ENCODE peak calls at places on chromosomes 5 and 9, in ten cellular contexts. T is sigmoid colon, J is suprapubic skin, U is K562, P is Panc1, D is HepG2, K is GM12891, V is transverse colon, W is endothelial cell of umbilical vein, N is HCT116. Z is an unnamed sample.

GRCh38 chr9:136260521-136260920 is 14.9 kb upstream of the QSOX2 start:
- DNase-seq in W (no peak), T (no peak), V (no peak), U (no peak), N (no peak), K (no peak), J (no peak), D (no peak), P (no peak), Z (no peak)

GRCh38 chr9:24498632-24499031 is 47.1 kb downstream of the IZUMO3 start:
- DNase-seq in W (no peak), D (no peak), T (no peak), K (no peak), P (no peak), V (no peak), U (no peak), J (no peak), N (no peak), Z (no peak)

GRCh38 chr5:98772415-98773213 is 849 bp upstream of the RGMB start:
- DNase-seq in K (peak), W (peak), D (peak), J (peak), P (no peak), U (no peak), N (peak), T (peak), V (peak), Z (peak)

GRCh38 chr9:124781967-124782660 is 5.2 kb downstream of the OLFML2A start:
- DNase-seq in W (no peak), U (no peak), P (no peak), V (peak), D (no peak), N (no peak), T (peak), K (no peak), J (peak), Z (no peak)

GRCh38 chr9:121278535-121279169 is 10.7 kb downstream of the GSN start:
- DNase-seq in J (peak), N (peak), W (peak), K (peak), V (peak), T (peak), P (no peak), D (no peak), U (peak), Z (no peak)

GRCh38 chr9:113523421-113524141 is 60.1 kb downstream of the RGS3 start:
- DNase-seq in P (no peak), U (no peak), J (no peak), K (no peak), V (peak), D (no peak), T (no peak), N (no peak), W (peak), Z (peak)

GRCh38 chr5:1548702-1549523 is 25.2 kb upstream of the LPCAT1 start:
- DNase-seq in U (no peak), D (no peak), P (no peak), N (no peak), W (no peak), K (no peak), T (no peak), J (peak), V (no peak), Z (no peak)

GRCh38 chr5:92801921-92802320 is 779.1 kb downstream of the NR2F1-AS1 start:
- DNase-seq in T (no peak), W (no peak), N (no peak), P (no peak), U (no peak), V (no peak), K (no peak), D (peak), J (no peak), Z (no peak)

GRCh38 chr5:75666801-75667200 is 50.4 kb downstream of the POC5 start:
- DNase-seq in K (no peak), J (no peak), D (no peak), N (no peak), V (no peak), T (no peak), U (no peak), P (no peak), W (no peak), Z (no peak)

GRCh38 chr9:37732086-37732744 is 21.4 kb upstream of the TRMT10B start:
- DNase-seq in T (no peak), W (no peak), K (no peak), U (no peak), J (no peak), V (no peak), D (no peak), P (no peak), N (no peak), Z (no peak)

GRCh38 chr9:7177383-7177782 is 419.6 kb downstream of the KDM4C start:
- DNase-seq in P (no peak), D (no peak), N (no peak), T (no peak), W (no peak), V (no peak), J (no peak), U (no peak), K (no peak), Z (no peak)

GRCh38 chr5:23367863-23368262 is 139.5 kb upstream of the PRDM9 start:
- DNase-seq in K (no peak), W (no peak), V (no peak), D (no peak), U (no peak), T (no peak), N (no peak), J (no peak), P (no peak), Z (no peak)

GRCh38 chr5:758698-759053 is 25.9 kb downstream of the ZDHHC11B start:
- DNase-seq in U (no peak), D (no peak), V (no peak), N (no peak), K (no peak), T (no peak), W (no peak), P (no peak), J (peak), Z (no peak)

GRCh38 chr9:133742849-133743444 is 4.8 kb upstream of the SARDH start:
- DNase-seq in J (no peak), P (peak), N (peak), T (peak), K (peak), U (peak), V (peak), D (peak), W (peak), Z (peak)

GRCh38 chr5:14143843-14144585 is 872 bp downstream of the TRIO start:
- DNase-seq in U (peak), N (no peak), T (peak), V (peak), D (no peak), J (peak), K (peak), W (no peak), P (no peak), Z (peak)

GRCh38 chr5:146877783-146878470 is 630 bp downstream of the PPP2R2B start:
- DNase-seq in D (no peak), V (no peak), W (no peak), N (no peak), J (no peak), U (no peak), T (no peak), K (no peak), P (no peak), Z (peak)

GRCh38 chr5:1923766-1924165 is 41.0 kb upstream of the IRX4 start:
- DNase-seq in D (no peak), U (no peak), N (no peak), P (no peak), V (no peak), K (no peak), T (no peak), J (peak), W (no peak), Z (no peak)

GRCh38 chr9:87577746-87578145 is 80.1 kb downstream of the DAPK1 start:
- DNase-seq in D (no peak), J (no peak), T (no peak), N (no peak), K (no peak), U (no peak), V (no peak), P (no peak), W (no peak), Z (no peak)

GRCh38 chr5:90408571-90409317 is 812 bp downstream of the CETN3 start:
- DNase-seq in U (peak), N (no peak), W (no peak), T (no peak), D (peak), V (no peak), K (no peak), J (no peak), P (no peak), Z (no peak)

GRCh38 chr9:136057236-136058151 is 37.6 kb downstream of the NACC2 start:
- DNase-seq in D (no peak), N (no peak), U (no peak), P (no peak), V (no peak), J (peak), K (peak), W (no peak), T (peak), Z (peak)

GRCh38 chr5:168227973-168228615 is 63.4 kb upstream of the WWC1 start:
- DNase-seq in K (no peak), N (no peak), V (no peak), D (no peak), T (no peak), U (no peak), W (no peak), J (no peak), P (no peak), Z (peak)

GRCh38 chr9:98192503-98193335 is at the start of gene CORO2A:
- DNase-seq in U (peak), V (peak), N (peak), K (peak), T (peak), J (no peak), W (peak), D (peak), P (no peak), Z (peak)

GRCh38 chr9:113508111-113508749 is 44.7 kb downstream of the RGS3 start:
- DNase-seq in N (peak), U (peak), T (no peak), K (no peak), J (no peak), P (no peak), W (no peak), V (peak), D (peak), Z (no peak)

GRCh38 chr9:124010665-124011321 is 775 bp upstream of the LHX2 start:
- DNase-seq in J (no peak), K (no peak), T (no peak), D (no peak), N (no peak), W (no peak), P (no peak), V (no peak), U (no peak), Z (no peak)

GRCh38 chr9:22049411-22049810 is 40.3 kb upstream of the CDKN2B start:
- DNase-seq in J (no peak), D (no peak), N (no peak), U (no peak), W (peak), V (no peak), K (no peak), T (no peak), P (no peak), Z (no peak)

GRCh38 chr9:111661802-111662491 is 542 bp downstream of the GNG10 start:
- DNase-seq in P (no peak), W (peak), D (no peak), N (no peak), K (peak), J (peak), U (peak), V (peak), T (peak), Z (peak)

GRCh38 chr9:68802525-68803015 is 97.5 kb downstream of the PIP5K1B start:
- DNase-seq in D (no peak), P (no peak), T (no peak), V (peak), U (no peak), N (no peak), J (no peak), W (no peak), K (peak), Z (peak)

GRCh38 chr5:55904152-55904551 is 53.0 kb downstream of the IL31RA start:
- DNase-seq in U (no peak), T (no peak), V (no peak), J (no peak), D (no peak), K (no peak), W (peak), P (no peak), N (no peak), Z (no peak)

GRCh38 chr5:164663223-164663989 is 1158.0 kb downstream of the MAT2B start:
- DNase-seq in V (no peak), N (no peak), W (no peak), T (no peak), J (no peak), K (no peak), U (no peak), P (no peak), D (no peak), Z (no peak)

GRCh38 chr9:5392285-5392684 is 45.4 kb downstream of the PLGRKT start:
- DNase-seq in T (no peak), U (no peak), N (no peak), P (no peak), K (no peak), D (no peak), J (no peak), W (no peak), V (no peak), Z (no peak)

GRCh38 chr5:44935262-44935661 is 126.5 kb downstream of the MRPS30 start:
- DNase-seq in J (no peak), V (no peak), W (no peak), T (no peak), U (peak), D (no peak), P (no peak), N (peak), K (no peak), Z (no peak)
- TF ChIP-seq POLR2AphosphoS5 in J (no peak), V (no peak), W (no peak), T (no peak), U (no peak), D (no peak), P (no peak), N (no peak), K (no peak), Z (no peak)

GRCh38 chr5:170076211-170076610 is 29.5 kb upstream of the FOXI1 start:
- DNase-seq in U (no peak), W (no peak), P (no peak), N (no peak), V (no peak), K (no peak), J (peak), D (no peak), T (no peak), Z (no peak)

GRCh38 chr5:170078458-170078857 is 27.2 kb upstream of the FOXI1 start:
- DNase-seq in N (no peak), V (no peak), J (peak), K (no peak), P (no peak), W (no peak), U (no peak), D (no peak), T (no peak), Z (no peak)

GRCh38 chr5:170076707-170077106 is 29.0 kb upstream of the FOXI1 start:
- DNase-seq in D (no peak), T (no peak), P (no peak), K (no peak), N (no peak), J (peak), V (no peak), W (no peak), U (no peak), Z (no peak)

GRCh38 chr5:170078931-170079330 is 26.8 kb upstream of the FOXI1 start:
- DNase-seq in P (no peak), K (no peak), W (no peak), J (peak), T (no peak), D (no peak), V (no peak), U (no peak), N (no peak), Z (no peak)

DNA sequence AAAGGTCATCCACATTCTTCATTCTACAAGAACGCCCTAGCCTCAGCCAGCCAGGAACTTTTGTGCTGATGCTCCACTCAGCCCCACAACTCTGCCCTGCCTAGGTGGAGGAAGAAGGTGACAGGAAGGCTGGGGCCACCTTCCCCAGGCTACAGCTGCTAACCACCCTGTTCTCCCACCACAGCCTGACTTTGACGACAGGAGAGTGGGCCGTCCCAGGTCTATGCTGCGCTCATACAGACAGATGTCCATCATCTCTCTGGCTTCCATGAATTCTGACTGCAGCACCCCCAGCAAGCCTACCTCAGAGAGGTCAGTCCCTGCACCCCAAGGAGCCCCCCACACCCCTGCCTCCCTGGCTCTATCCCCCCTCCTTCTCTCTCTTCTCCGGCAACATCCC is 28.2 kb upstream of the FOXI1 start:
- DNase-seq in N (no peak), W (no peak), J (peak), T (no peak), V (no peak), K (no peak), P (no peak), D (no peak), U (no peak), Z (no peak)
- TF ChIP-seq POLR2AphosphoS5 in N (no peak), W (no peak), J (no peak), T (no peak), V (no peak), K (no peak), P (no peak), D (no peak), U (no peak), Z (no peak)

DNA sequence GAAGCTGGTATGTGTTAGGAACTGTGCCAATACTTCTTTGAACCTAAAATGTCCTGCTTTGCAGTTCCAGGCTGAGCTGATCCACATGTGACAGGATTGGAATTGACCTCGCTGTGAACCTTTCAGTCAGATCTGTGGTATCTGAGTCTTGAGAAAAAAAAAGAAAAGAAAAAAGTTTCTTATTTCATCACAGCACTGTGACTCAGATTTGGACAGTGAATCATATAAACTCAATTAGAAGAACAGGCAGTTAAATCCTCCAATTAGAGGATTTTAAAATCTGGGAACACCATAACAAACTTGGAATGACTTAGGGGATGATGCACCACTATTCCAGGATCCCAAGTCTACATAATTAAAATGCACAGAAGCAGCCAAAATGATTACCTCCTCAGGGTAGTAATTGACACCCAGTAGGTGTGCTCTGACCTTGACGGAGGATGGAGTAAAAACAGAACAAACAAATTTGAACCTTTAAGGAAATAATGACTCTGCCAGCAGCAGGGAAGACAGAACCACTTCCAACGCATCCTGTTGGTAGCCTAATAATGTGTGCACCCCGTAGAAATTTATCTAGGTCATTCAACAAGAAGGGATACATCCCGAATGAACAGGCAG is 57.8 kb upstream of the RAI14 start:
- DNase-seq in N (peak), K (no peak), V (no peak), T (no peak), U (no peak), D (no peak), J (no peak), P (peak), W (peak), Z (no peak)
- TF ChIP-seq POLR2AphosphoS5 in N (no peak), K (no peak), V (no peak), T (no peak), U (no peak), D (no peak), J (no peak), P (no peak), W (peak), Z (no peak)

DNA sequence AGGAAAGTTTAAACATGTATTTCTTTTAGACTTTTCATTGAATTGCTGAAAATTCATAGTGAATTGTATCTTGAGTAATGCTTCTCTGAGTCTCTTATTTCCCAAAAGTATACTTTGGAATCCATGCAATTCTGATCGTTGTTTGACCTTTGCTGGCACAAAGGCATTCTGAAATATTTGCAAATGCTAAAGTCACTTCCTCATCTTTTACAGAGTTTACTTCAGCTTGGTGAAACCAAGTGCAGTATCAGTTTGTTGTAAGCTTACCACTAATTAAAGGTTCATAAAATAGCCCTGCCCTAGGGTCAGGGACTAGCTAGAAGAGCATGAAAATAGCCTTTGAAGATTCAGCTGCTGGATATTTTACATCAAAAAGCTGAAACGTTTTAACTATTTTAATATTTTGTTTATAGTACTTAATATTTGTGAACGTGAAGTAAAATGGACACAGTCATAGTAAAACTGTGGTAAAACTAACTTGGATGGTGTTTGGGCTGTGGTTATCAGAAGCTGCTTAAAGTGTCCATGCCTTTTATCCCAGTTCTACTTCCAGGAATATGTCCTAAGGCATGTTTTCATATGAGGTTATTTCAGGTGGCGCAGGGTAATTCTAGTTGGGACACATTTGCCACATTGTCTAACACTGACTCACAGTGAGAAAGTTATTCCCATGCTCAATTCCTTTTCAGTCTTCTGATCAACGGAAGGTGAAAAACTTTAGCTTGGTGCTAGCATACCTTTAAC is 45.3 kb downstream of the SLC22A5 start:
- DNase-seq in P (no peak), V (no peak), U (no peak), J (no peak), D (peak), W (peak), T (peak), N (peak), K (no peak), Z (no peak)
- TF ChIP-seq POLR2AphosphoS5 in P (peak), V (peak), U (no peak), J (no peak), D (no peak), W (no peak), T (peak), N (peak), K (no peak), Z (no peak)

DNA sequence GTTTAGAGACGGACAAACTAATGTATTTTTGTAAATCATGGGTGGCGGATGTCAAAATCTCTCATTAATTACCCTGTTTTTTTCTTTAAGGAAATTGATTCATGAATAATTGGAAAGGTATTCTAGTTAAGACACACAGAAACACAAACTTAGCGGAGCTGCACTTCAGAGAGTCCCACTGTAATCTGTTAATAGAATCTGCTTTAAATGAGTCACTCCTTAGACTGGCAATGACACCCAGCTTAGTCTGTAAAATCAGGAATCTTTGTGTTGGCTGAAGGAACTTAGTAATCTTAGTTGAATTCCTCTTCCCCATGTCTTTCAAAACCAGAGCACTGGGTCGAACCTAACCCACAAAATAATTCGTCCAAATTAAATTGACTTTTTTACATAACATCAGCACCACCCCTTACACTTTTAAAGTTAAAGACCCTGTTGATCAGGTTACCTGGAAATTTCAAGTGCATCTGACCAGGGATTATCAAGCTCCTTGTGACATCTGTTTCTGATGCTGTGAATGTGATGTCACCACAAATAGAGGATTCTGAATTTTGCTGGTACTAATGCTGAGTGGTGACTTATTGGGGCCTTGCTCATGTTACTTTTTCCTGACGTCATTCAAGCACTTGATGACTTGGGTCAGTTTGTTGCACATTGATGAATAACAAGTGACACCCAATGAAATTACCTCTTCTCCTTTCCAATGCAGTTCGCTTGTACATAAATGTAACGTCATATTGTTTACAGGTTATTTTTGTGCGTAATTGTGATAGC is 313.6 kb downstream of the KCTD16 start:
- DNase-seq in V (no peak), K (no peak), N (no peak), J (no peak), P (no peak), T (no peak), D (no peak), W (peak), U (no peak), Z (no peak)
- TF ChIP-seq POLR2AphosphoS5 in V (no peak), K (no peak), N (no peak), J (no peak), P (no peak), T (no peak), D (no peak), W (peak), U (no peak), Z (no peak)